ENCODE peak calls at places on chromosomes 13 and 19, in ten cellular contexts. U is H9, S is neural progenitor cell, K is GM12878, L is neuronal stem cell, R is SK-N-SH, O is IMR-90, W is GM23248, E is fibroblast of lung, F is GM23338. V is an unnamed sample.

GRCh38 chr19:35755550-35756371 is 1.1 kb downstream of the HSPB6 start:
- DNase-seq in O (peak), L (no peak), R (no peak), U (peak), S (peak), F (peak), E (peak), W (peak), K (no peak), V (no peak)

GRCh38 chr19:11505504-11506100 is at the start of gene ZNF653:
- DNase-seq in O (peak), K (peak), U (peak), F (peak), E (peak), W (peak), R (peak), L (peak), S (peak), V (peak)

GRCh38 chr13:99357149-99357596 is 50.0 kb upstream of the GPR183 start:
- DNase-seq in W (peak), U (no peak), F (no peak), O (peak), L (no peak), K (peak), R (no peak), S (no peak), E (peak), V (no peak)

GRCh38 chr19:11130824-11131455 is 24.6 kb downstream of the SPC24 start:
- DNase-seq in R (peak), K (no peak), E (peak), W (peak), L (no peak), U (peak), O (peak), S (peak), F (peak), V (peak)

GRCh38 chr19:10769533-10770491 is 51.9 kb downstream of the DNM2 start:
- DNase-seq in U (no peak), R (peak), O (peak), F (peak), K (no peak), W (peak), L (no peak), S (peak), E (peak), V (no peak)

GRCh38 chr19:10593820-10594637 is 6.9 kb upstream of the AP1M2 start:
- DNase-seq in E (no peak), L (no peak), R (no peak), W (no peak), K (peak), O (no peak), F (no peak), U (no peak), S (no peak), V (peak)

GRCh38 chr19:54345938-54346386 is 7.0 kb upstream of the LILRA4 start:
- DNase-seq in K (peak), R (no peak), F (no peak), U (no peak), O (no peak), L (no peak), E (no peak), W (no peak), S (no peak), V (no peak)

GRCh38 chr13:113832631-113833030 is 31.2 kb downstream of the GAS6 start:
- DNase-seq in O (no peak), W (no peak), E (no peak), S (no peak), U (no peak), F (no peak), L (no peak), K (no peak), R (no peak), V (no peak)

GRCh38 chr19:2045501-2046045 is 5.5 kb downstream of the MKNK2 start:
- DNase-seq in K (no peak), R (no peak), E (no peak), L (no peak), U (no peak), F (no peak), O (no peak), W (no peak), S (no peak), V (no peak)

GRCh38 chr19:50266896-50267295 is 62.3 kb downstream of the KCNC3 start:
- DNase-seq in W (no peak), K (no peak), R (peak), F (peak), E (no peak), S (peak), O (no peak), U (peak), L (no peak), V (peak)

GRCh38 chr13:54958781-54959180 is 1930.2 kb downstream of the OLFM4 start:
- DNase-seq in F (peak), O (no peak), U (no peak), S (no peak), K (no peak), R (peak), E (no peak), L (no peak), W (no peak), V (no peak)

DNA sequence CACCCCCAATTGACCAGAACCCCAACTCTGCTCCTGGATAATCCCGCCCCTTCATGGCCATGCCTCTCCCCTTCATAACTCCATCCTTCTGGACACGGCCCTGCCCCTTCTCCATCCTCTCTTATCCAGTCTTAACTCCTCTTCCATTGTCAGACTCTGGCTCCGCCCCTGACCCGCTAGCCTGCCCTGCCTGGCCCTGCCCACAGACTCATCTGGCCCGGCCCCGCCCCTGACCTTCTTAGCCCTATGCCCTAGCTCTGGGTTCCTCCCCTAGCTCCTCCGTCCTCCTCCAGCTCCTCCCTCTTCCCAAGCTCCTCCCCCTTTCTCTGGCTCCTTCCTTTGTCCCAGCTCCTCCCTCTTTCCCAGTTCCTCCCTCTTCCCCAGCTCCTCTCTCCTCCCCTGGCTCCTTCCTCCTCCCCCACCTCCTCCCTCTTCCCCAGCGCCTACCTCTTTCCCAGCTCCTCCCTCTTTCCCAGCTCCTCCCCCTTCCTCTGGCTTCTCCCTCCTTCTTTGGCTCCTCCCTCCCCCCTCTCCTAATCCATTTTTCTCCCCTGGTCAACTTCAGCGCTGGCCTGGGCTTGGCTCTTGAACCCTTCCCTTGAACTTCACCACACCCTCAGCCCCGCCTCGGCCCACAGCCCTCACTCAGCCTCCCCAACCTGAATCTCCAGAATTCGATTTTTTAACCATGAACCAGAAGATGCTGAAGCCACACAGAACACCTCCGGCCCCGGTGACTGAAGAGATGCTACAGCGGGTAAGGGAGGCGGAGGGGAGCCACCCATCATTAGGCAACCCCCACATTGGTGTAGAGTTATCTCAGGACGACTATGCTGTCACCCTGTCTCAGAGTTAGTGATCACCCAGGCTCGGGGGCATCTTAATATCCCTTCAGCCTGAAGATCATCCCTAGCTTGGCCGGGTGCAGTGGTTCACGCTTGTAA is 9.2 kb upstream of the ZNF358 start:
- DNase-seq in U (peak), L (peak), W (peak), F (peak), R (peak), O (peak), K (no peak), S (peak), E (peak), V (peak)
- H3K4me2 ChIP-seq in U (peak), L (peak), W (no peak), F (peak), R (no peak), O (no peak), K (no peak), S (no peak), E (no peak), V (peak)

DNA sequence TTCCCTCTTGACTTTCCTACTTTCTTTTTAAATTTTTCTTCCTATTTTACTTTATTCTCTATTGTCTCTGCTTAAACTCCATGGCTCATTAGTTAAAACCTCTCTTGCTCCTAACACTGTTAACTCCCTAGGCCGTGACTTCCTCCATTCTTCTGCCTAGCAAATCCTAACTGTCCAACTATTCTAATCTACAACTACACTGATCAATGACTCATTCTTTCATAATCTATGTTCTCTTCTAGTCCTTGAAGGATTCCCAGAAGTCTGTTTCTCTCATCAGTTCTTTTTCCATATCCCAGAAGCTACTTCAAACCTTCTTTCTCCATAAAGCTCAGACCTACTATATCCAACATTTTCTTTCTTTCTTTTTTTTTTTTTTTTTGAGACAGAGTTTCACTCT is 66.9 kb downstream of the MICU2 start:
- DNase-seq in K (no peak), S (no peak), R (no peak), F (no peak), E (peak), U (no peak), L (no peak), O (peak), W (peak), V (no peak)
- H3K4me2 ChIP-seq in K (no peak), S (no peak), R (no peak), F (no peak), E (no peak), U (no peak), L (no peak), O (no peak), W (no peak), V (no peak)

GRCh38 chr13:48255090-48255489 is 22.1 kb downstream of the ITM2B start:
- DNase-seq in W (no peak), U (no peak), F (no peak), O (no peak), S (no peak), E (no peak), R (no peak), K (no peak), L (no peak), V (no peak)
- H3K4me2 ChIP-seq in W (no peak), U (no peak), F (no peak), O (no peak), S (no peak), E (no peak), R (no peak), K (no peak), L (no peak), V (no peak)

GRCh38 chr19:40808021-40808325 is 9.0 kb downstream of the EGLN2 start:
- DNase-seq in S (no peak), R (no peak), U (no peak), L (no peak), F (no peak), K (no peak), W (no peak), E (no peak), O (no peak), V (no peak)

GRCh38 chr19:40808497-40808896 is 9.5 kb downstream of the EGLN2 start:
- DNase-seq in W (no peak), S (no peak), L (no peak), K (no peak), U (no peak), F (no peak), O (no peak), E (no peak), R (no peak), V (no peak)

GRCh38 chr19:40806385-40807146 is 7.6 kb downstream of the EGLN2 start:
- DNase-seq in E (peak), S (peak), K (no peak), O (peak), F (peak), U (peak), R (peak), W (peak), L (peak), V (no peak)

GRCh38 chr19:40805258-40805868 is 6.4 kb downstream of the EGLN2 start:
- DNase-seq in S (no peak), O (no peak), U (no peak), E (no peak), L (no peak), R (no peak), F (no peak), W (no peak), K (no peak), V (no peak)

GRCh38 chr19:40807147-40808020 is 8.4 kb downstream of the EGLN2 start:
- DNase-seq in S (peak), W (peak), U (peak), F (peak), K (no peak), R (no peak), E (no peak), O (no peak), L (no peak), V (no peak)
- H3K4me2 ChIP-seq in S (peak), W (no peak), U (no peak), F (peak), K (no peak), R (peak), E (no peak), O (no peak), L (peak), V (no peak)

DNA sequence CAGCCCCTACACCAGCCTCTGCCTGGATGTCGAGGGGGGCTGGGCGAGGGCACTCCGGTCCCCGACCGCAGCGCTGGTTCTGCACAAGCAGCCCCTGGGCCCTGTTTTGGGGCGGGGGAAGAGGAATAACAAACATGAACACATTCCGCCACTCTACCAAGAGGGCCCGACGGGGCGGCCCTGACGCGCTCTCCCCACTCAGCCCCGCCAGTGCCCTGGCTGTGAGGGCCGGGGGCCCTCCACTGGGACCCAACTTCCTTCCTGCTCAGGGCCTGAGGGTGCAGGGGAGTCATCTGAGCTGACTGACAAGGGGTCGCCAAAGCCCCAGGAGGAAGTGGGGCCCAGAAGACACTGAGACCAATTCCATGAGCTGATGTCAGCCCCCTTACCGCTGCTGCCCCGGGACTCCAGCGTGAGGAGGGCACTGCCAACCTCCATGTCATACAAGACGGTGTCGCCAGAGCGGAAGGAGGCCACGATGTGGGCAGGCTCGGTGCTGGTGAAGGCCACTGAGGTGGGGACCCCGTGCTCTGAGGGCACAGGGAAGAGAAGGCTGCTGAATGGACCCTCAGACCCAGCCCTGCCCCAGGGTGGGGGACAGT is 5.6 kb upstream of the PRKD2 start:
- DNase-seq in L (no peak), E (no peak), O (no peak), S (no peak), W (no peak), F (no peak), U (no peak), K (no peak), R (no peak), V (no peak)
- H3K4me2 ChIP-seq in L (no peak), E (no peak), O (no peak), S (no peak), W (no peak), F (no peak), U (no peak), K (no peak), R (no peak), V (no peak)

GRCh38 chr19:5992756-5993155 is 14.8 kb upstream of the RANBP3 start:
- DNase-seq in U (no peak), K (no peak), R (no peak), E (no peak), F (no peak), L (no peak), O (no peak), W (no peak), S (no peak), V (no peak)

GRCh38 chr19:5988520-5989387 is 10.8 kb upstream of the RANBP3 start:
- DNase-seq in R (no peak), L (no peak), S (no peak), K (no peak), W (no peak), E (peak), F (no peak), O (peak), U (no peak), V (peak)

GRCh38 chr19:5989388-5990074 is 11.6 kb upstream of the RANBP3 start:
- DNase-seq in R (no peak), O (no peak), U (no peak), E (no peak), K (no peak), W (no peak), S (no peak), L (no peak), F (no peak), V (no peak)

GRCh38 chr19:5991244-5991838 is 13.4 kb upstream of the RANBP3 start:
- DNase-seq in R (no peak), F (no peak), S (no peak), W (no peak), O (no peak), E (no peak), U (no peak), L (no peak), K (no peak), V (no peak)

DNA sequence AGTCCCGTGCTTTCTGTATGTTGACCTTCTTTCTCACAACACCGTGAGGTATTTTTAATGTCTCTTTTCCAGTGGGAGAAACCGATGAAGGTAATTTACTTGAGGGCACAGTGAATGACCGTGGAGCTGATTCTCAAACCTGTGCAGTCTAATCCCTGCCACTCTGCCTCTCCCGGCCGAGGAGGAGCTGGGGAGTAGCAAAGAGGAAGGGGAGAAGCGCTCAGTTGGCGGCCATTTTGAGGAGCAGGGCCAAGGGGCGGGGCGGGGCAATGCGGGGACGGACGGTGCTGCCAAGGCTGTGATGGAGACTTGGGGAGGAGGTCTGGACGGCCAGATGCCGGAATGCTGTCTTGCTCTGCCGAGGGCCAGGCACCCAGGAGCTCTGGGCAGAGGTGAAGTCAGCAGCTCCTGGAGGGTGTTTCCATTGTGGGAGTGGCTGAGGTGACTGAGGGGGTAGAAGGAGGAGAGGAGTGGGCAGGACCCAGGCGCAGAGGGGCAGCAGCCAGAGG is 12.4 kb upstream of the RANBP3 start:
- DNase-seq in O (no peak), U (peak), S (peak), W (peak), F (peak), E (no peak), K (no peak), L (no peak), R (no peak), V (peak)
- H3K4me2 ChIP-seq in O (no peak), U (peak), S (peak), W (peak), F (peak), E (peak), K (no peak), L (peak), R (no peak), V (peak)

DNA sequence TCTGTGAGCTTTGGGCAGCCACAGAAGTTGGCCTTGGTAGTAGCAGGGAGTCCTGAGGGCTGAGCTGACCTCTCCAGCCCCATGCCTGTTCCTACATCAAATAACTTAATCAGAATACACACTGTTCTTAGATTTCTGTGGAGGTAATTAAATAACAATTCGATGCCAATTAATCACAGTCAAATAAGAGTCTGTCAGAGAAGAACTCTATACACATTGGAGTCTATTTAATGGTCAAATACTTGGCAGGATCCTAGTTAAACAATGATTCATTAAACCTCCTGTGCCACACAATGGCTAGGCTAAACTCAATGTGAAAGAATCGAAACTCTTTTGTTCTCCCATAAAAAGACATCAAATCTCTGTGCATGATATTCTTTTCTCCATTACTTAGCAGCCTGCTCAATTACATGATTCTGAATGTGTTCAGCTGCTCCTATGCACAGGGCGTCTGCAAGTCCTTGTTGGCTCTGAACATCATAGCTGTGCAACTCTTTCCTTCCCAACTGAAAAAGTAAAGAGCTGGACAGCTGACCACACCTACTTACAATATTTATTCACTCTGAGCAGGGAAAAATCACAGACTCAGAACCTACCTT is 173.1 kb downstream of the ABCC4 start:
- DNase-seq in E (peak), F (no peak), K (no peak), R (no peak), U (no peak), W (no peak), L (no peak), S (peak), O (no peak), V (no peak)
- H3K4me2 ChIP-seq in E (no peak), F (no peak), K (no peak), R (no peak), U (no peak), W (no peak), L (no peak), S (no peak), O (no peak), V (no peak)

GRCh38 chr13:106536244-106537034 is 977 bp upstream of the EFNB2 start:
- DNase-seq in F (peak), S (peak), L (peak), E (peak), O (peak), U (peak), W (peak), R (peak), K (peak), V (peak)
- H3K4me2 ChIP-seq in F (peak), S (peak), L (peak), E (peak), O (peak), U (peak), W (peak), R (peak), K (peak), V (peak)

GRCh38 chr13:106709509-106709908 is 141.6 kb upstream of the ARGLU1 start:
- DNase-seq in K (no peak), L (no peak), S (no peak), F (no peak), E (peak), U (no peak), R (no peak), W (no peak), O (no peak), V (no peak)

GRCh38 chr13:106710267-106710666 is 142.3 kb upstream of the ARGLU1 start:
- DNase-seq in F (no peak), W (no peak), U (no peak), L (no peak), S (no peak), K (no peak), E (peak), O (no peak), R (no peak), V (no peak)

DNA sequence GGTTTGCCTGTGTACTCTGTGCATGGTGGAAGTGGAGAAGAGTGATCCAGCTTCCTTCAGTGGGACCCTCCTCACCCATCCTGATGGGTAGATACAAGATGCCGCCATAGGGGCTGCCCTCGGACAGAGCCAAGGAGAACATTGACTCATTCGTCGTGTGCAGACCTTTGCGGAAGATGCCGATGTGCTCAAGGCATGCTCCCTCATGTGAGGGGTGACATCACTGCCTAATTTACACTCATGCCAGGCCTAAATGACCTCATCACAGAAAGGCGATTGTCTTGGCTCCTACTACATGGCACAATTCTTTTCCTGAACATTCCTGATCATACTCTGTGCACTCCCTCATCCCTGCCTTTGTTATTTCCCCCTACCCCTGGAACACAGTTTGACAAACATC is 146.3 kb upstream of the ARGLU1 start:
- DNase-seq in F (no peak), L (no peak), O (no peak), U (no peak), W (no peak), R (no peak), K (no peak), E (no peak), S (no peak), V (no peak)
- H3K4me2 ChIP-seq in F (no peak), L (no peak), O (no peak), U (no peak), W (no peak), R (no peak), K (no peak), E (no peak), S (no peak), V (no peak)